ENCODE peak calls at places on chromosomes 3 and 15, in seven cellular contexts. M is left lung; L is upper lobe of left lung; H is aorta; N is naive thymus-derived CD4-positive, alpha-beta T cell; R is right cardiac atrium; P is lower lobe of right lung. D is an unnamed sample. For H3K4me1, the result is how much of the 10 kb centered on the place peaks cover.

GRCh38 chr3:108223928-108224327 is 1.7 kb upstream of the IFT57 start:
- ATAC-seq in M (no peak), L (no peak), H (no peak), N (no peak), R (no peak), P (no peak), D (no peak)

GRCh38 chr3:89699229-89699628 is 591.8 kb downstream of the EPHA3 start:
- ATAC-seq in M (no peak), L (no peak), H (no peak), N (no peak), R (no peak), P (no peak), D (no peak)

GRCh38 chr3:21188459-21188858 is 562.6 kb downstream of the ZNF385D start:
- ATAC-seq in M (no peak), L (no peak), H (no peak), N (no peak), R (no peak), P (no peak), D (no peak)

GRCh38 chr3:52073490-52073889 is 17.1 kb upstream of the DUSP7 start:
- ATAC-seq in M (no peak), L (no peak), H (no peak), N (no peak), R (peak), P (no peak), D (no peak)

GRCh38 chr3:46466273-46466672 is 1.6 kb upstream of the LTF start:
- ATAC-seq in M (no peak), L (peak), H (no peak), N (no peak), R (peak), P (no peak), D (no peak)

GRCh38 chr3:72629191-72629611 is 219.0 kb downstream of the SHQ1 start:
- ATAC-seq in M (peak), L (peak), H (no peak), N (peak), R (no peak), P (peak), D (no peak)

GRCh38 chr15:66588537-66588936 is 22.7 kb upstream of the LCTL start:
- ATAC-seq in M (no peak), L (no peak), H (no peak), N (no peak), R (no peak), P (no peak), D (no peak)

GRCh38 chr3:114111060-114111790 is 54.7 kb downstream of the QTRT2 start:
- ATAC-seq in M (peak), L (peak), H (no peak), N (peak), R (no peak), P (peak), D (no peak)

GRCh38 chr15:46502668-46503067 is 867.8 kb downstream of the SQOR start:
- ATAC-seq in M (no peak), L (no peak), H (no peak), N (no peak), R (no peak), P (no peak), D (no peak)

GRCh38 chr15:62128916-62129315 is 36.2 kb downstream of the C2CD4B start:
- ATAC-seq in M (no peak), L (no peak), H (no peak), N (peak), R (no peak), P (no peak), D (no peak)

GRCh38 chr3:139654637-139655365 is 23.0 kb downstream of the NMNAT3 start:
- ATAC-seq in M (no peak), L (no peak), H (no peak), N (no peak), R (no peak), P (no peak), D (no peak)

GRCh38 chr3:135237371-135237770 is 442.3 kb downstream of the EPHB1 start:
- ATAC-seq in M (no peak), L (no peak), H (no peak), N (no peak), R (no peak), P (no peak), D (no peak)

GRCh38 chr15:78069052-78069414 is 8.5 kb downstream of the TBC1D2B start:
- ATAC-seq in M (no peak), L (no peak), H (no peak), N (peak), R (no peak), P (no peak), D (no peak)

GRCh38 chr3:183517656-183518055 is 37.9 kb downstream of the KLHL6 start:
- ATAC-seq in M (no peak), L (no peak), H (no peak), N (no peak), R (no peak), P (no peak), D (no peak)

GRCh38 chr3:153972862-153973261 is 148.3 kb upstream of the ARHGEF26 start:
- ATAC-seq in M (no peak), L (no peak), H (no peak), N (no peak), R (no peak), P (no peak), D (no peak)

GRCh38 chr3:52317178-52317577 is 1.1 kb downstream of the DNAH1 start:
- ATAC-seq in M (peak), L (no peak), H (no peak), N (no peak), R (no peak), P (no peak), D (no peak)

GRCh38 chr3:101994386-101994785 is 145.1 kb downstream of the NFKBIZ start:
- ATAC-seq in M (no peak), L (no peak), H (no peak), N (no peak), R (no peak), P (no peak), D (no peak)

GRCh38 chr3:101268987-101269386 is 51.4 kb downstream of the IMPG2 start:
- ATAC-seq in M (no peak), L (no peak), H (no peak), N (no peak), R (peak), P (no peak), D (peak)

GRCh38 chr3:49461443-49462171 is 8.5 kb upstream of the DAG1 start:
- ATAC-seq in M (peak), L (no peak), H (no peak), N (no peak), R (no peak), P (peak), D (no peak)

GRCh38 chr3:112027839-112028238 is 6.7 kb upstream of the TMPRSS7 start:
- ATAC-seq in M (no peak), L (no peak), H (no peak), N (no peak), R (peak), P (no peak), D (no peak)

GRCh38 chr15:87724330-87724729 is 532.2 kb downstream of the NTRK3 start:
- ATAC-seq in M (peak), L (peak), H (no peak), N (peak), R (peak), P (peak), D (peak)

GRCh38 chr3:112752092-112752512 is 94.6 kb downstream of the CD200R1L start:
- ATAC-seq in M (no peak), L (peak), H (no peak), N (no peak), R (no peak), P (peak), D (no peak)

GRCh38 chr3:102235679-102236078 is 199.1 kb upstream of the ZPLD1 start:
- ATAC-seq in M (no peak), L (no peak), H (no peak), N (no peak), R (no peak), P (no peak), D (no peak)

GRCh38 chr3:42265059-42265991 is 660 bp downstream of the CCK start:
- ATAC-seq in M (no peak), L (no peak), H (no peak), N (no peak), R (no peak), P (peak), D (no peak)

GRCh38 chr3:138468886-138469285 is 34.5 kb downstream of the ESYT3 start:
- ATAC-seq in M (no peak), L (no peak), H (no peak), N (no peak), R (no peak), P (no peak), D (no peak)

GRCh38 chr3:57796261-57796660 is 40.2 kb downstream of the SLMAP start:
- ATAC-seq in M (no peak), L (no peak), H (no peak), N (no peak), R (peak), P (no peak), D (no peak)

GRCh38 chr15:101684384-101684783 is 32.2 kb upstream of the TM2D3 start:
- ATAC-seq in M (peak), L (no peak), H (no peak), N (no peak), R (no peak), P (no peak), D (no peak)

GRCh38 chr3:103052236-103052830 is 617.5 kb downstream of the ZPLD1 start:
- ATAC-seq in M (peak), L (peak), H (no peak), N (peak), R (peak), P (peak), D (peak)

GRCh38 chr15:92733090-92733933 is 77.7 kb upstream of the FAM174B start:
- ATAC-seq in M (peak), L (peak), H (no peak), N (no peak), R (no peak), P (peak), D (no peak)

GRCh38 chr3:177329854-177330253 is 132.6 kb upstream of the TBL1XR1 start:
- ATAC-seq in M (peak), L (no peak), H (no peak), N (no peak), R (no peak), P (peak), D (no peak)

GRCh38 chr3:171285287-171285686 is 174.9 kb downstream of the TNIK start:
- ATAC-seq in M (no peak), L (no peak), H (no peak), N (no peak), R (no peak), P (no peak), D (no peak)

GRCh38 chr3:132657869-132658747 is 1.5 kb downstream of the ACAD11 start:
- ATAC-seq in M (no peak), L (no peak), H (no peak), N (no peak), R (no peak), P (no peak), D (no peak)

GRCh38 chr3:194617827-194618226 is 15.4 kb downstream of the TMEM44 start:
- ATAC-seq in M (no peak), L (no peak), H (no peak), N (no peak), R (no peak), P (no peak), D (no peak)

GRCh38 chr15:97903560-97904195 is 56.8 kb upstream of the ARRDC4 start:
- ATAC-seq in M (peak), L (peak), H (no peak), N (no peak), R (peak), P (peak), D (peak)

GRCh38 chr3:40124918-40125317 is 184.6 kb upstream of the EIF1B start:
- ATAC-seq in M (no peak), L (no peak), H (no peak), N (no peak), R (no peak), P (no peak), D (no peak)
- H3K4me1 ChIP-seq in M (under half), L (under half), H (under half), N (under half), R (under half), P (under half), D (under half)

GRCh38 chr15:57686657-57687056 is 19.9 kb upstream of the POLR2M start:
- ATAC-seq in M (no peak), L (no peak), H (peak), N (no peak), R (peak), P (no peak), D (peak)

GRCh38 chr15:57684491-57685184 is 21.9 kb upstream of the POLR2M start:
- ATAC-seq in M (no peak), L (no peak), H (no peak), N (no peak), R (no peak), P (no peak), D (no peak)

GRCh38 chr15:57683481-57683880 is 23.0 kb upstream of the POLR2M start:
- ATAC-seq in M (no peak), L (no peak), H (no peak), N (no peak), R (no peak), P (no peak), D (peak)

GRCh38 chr15:57685316-57685715 is 21.2 kb upstream of the POLR2M start:
- ATAC-seq in M (no peak), L (no peak), H (no peak), N (no peak), R (peak), P (no peak), D (no peak)

DNA sequence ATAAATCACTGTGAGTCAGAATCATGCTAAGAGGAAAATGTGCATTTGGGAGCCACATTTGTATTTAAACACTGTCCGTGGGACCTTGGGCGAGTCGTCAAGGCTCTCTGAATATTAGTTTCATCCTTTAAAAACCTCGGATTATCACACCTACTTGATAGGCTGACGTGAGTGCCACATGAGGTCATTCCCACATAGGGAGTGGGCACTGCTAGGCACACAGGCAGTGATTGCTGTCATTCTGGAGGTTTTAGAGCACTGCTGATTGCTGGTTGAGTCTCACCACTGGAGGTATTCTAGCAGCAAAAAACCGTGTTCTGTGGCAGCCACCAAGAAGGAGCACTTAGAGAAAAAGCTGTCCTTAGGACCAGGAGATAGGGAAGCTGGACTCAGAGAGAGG is 20.8 kb upstream of the POLR2M start:
- ATAC-seq in M (no peak), L (no peak), H (peak), N (no peak), R (peak), P (no peak), D (no peak)
- H3K4me3 ChIP-seq in M (no peak), L (no peak), H (no peak), N (no peak), R (no peak), P (no peak), D (no peak)

DNA sequence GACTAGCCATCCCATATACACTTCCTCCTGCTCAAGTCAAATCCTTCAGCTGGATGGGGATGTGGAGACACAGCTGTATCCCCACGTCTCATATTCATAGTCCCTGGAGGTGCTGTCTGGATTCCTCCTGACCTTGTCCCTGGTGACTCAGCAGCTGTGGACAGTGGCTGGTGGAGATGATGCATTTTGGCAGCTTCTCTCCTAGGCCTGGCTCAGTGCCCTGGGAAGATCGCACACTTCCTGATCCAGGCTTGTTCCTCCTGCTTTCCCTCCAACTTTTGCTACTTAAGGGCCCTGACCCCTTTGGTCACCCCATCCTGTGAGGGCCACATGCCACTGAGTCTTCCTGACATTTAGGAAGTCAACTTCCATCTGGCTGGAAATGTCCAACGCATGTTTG is 44.4 kb downstream of the ADAMTSL3 start:
- ATAC-seq in M (peak), L (peak), H (no peak), N (no peak), R (peak), P (peak), D (peak)
- H3K4me1 ChIP-seq in M (under half), L (under half), H (under half), N (under half), R (under half), P (under half), D (under half)

GRCh38 chr15:69908518-69909420 is 188.9 kb downstream of the TLE3 start:
- ATAC-seq in M (no peak), L (no peak), H (no peak), N (no peak), R (no peak), P (no peak), D (no peak)

GRCh38 chr15:69909719-69910444 is 187.8 kb downstream of the TLE3 start:
- ATAC-seq in M (no peak), L (no peak), H (no peak), N (no peak), R (no peak), P (no peak), D (no peak)

GRCh38 chr15:69908060-69908459 is 189.7 kb downstream of the TLE3 start:
- ATAC-seq in M (no peak), L (no peak), H (no peak), N (no peak), R (no peak), P (no peak), D (no peak)

GRCh38 chr15:69912116-69912515 is 185.6 kb downstream of the TLE3 start:
- ATAC-seq in M (no peak), L (no peak), H (no peak), N (no peak), R (no peak), P (no peak), D (no peak)

DNA sequence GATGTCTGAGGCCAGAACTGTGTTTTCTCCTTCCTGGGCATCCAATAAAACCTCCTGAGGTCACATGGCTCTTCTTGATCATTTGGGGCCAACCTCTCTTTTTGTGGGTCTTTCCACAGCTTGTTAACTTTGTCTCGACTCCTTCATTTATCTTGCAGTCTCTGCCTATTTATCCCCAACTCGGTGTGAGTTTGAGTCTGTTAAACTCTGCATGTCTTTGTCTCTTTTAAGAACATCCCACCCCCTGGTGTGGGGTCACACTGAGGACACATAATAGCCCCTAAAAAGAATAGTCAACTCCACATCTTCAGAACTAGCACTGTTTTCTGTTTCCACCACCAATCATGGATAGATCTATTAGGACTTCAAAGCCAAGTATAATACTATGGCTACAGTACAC is 187.2 kb downstream of the TLE3 start:
- ATAC-seq in M (no peak), L (no peak), H (no peak), N (no peak), R (no peak), P (no peak), D (no peak)
- H3K4me3 ChIP-seq in M (no peak), L (no peak), H (no peak), N (no peak), R (no peak), P (no peak), D (no peak)

DNA sequence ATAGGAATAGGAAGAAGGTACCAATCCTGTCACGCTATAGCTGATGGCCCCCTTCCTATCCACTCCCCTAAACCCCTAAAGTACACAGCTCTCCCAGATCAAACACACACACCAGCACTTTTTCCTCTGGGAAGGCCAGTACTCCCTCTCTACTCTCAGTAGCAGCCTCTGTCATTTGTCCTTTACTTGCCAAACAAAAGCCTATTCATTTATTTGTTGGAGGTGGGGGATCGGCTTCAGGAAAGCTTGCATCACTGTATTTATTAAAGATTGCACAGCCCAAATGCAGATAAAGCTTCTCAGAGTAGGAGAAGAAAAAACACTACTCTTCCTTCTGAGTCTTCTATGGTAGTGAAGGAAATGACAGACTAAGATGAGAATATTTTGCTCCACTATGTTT is 429.7 kb upstream of the RASGRP1 start:
- ATAC-seq in M (no peak), L (no peak), H (no peak), N (no peak), R (no peak), P (no peak), D (no peak)
- H3K4me1 ChIP-seq in M (under half), L (under half), H (under half), N (under half), R (under half), P (under half), D (under half)

D was measured in gastroesophageal sphincter.